ENCODE peak calls at places on chromosomes 12 and 14, in five cellular contexts. H, X, Q, S and F are unnamed samples.

GRCh38 chr12:22624573-22624907 is 431 bp upstream of the ETNK1 start:
- DNase-seq in Q (no peak), X (no peak), H (no peak), S (no peak), F (no peak)

GRCh38 chr14:51547260-51547659 is 104.5 kb upstream of the FRMD6 start:
- DNase-seq in S (peak; percentile 98), X (no peak), Q (no peak), H (no peak), F (no peak)

GRCh38 chr14:22303589-22304195 is 285.3 kb downstream of the DAD1 start:
- DNase-seq in S (peak; percentile 28), X (no peak), H (no peak), Q (no peak), F (no peak)

GRCh38 chr14:65361920-65362319 is 50.6 kb upstream of the FUT8 start:
- DNase-seq in X (no peak), Q (no peak), S (peak; percentile 93), H (no peak), F (no peak)

GRCh38 chr14:72291908-72292688 is 359.9 kb downstream of the RGS6 start:
- DNase-seq in H (no peak), Q (peak; percentile 74), S (peak; percentile 63), X (peak; percentile 31), F (no peak)

GRCh38 chr12:130764073-130764472 is 48.0 kb upstream of the RIMBP2 start:
- DNase-seq in H (no peak), X (no peak), S (peak; percentile 17), Q (no peak), F (no peak)

GRCh38 chr14:47277703-47278102 is 397.7 kb downstream of the MDGA2 start:
- DNase-seq in H (no peak), Q (peak; percentile 47), X (no peak), S (peak; percentile 4), F (no peak)

GRCh38 chr14:106039400-106039799 is 513.0 kb downstream of the TMEM121 start:
- DNase-seq in X (no peak), S (no peak), Q (no peak), H (no peak), F (no peak)

GRCh38 chr14:22314183-22314820 is 274.7 kb downstream of the DAD1 start:
- DNase-seq in H (no peak), S (peak; percentile 69), Q (peak; percentile 62), X (peak; percentile 37), F (peak; percentile 20)

GRCh38 chr12:40225984-40226602 is 1.3 kb downstream of the LRRK2 start:
- DNase-seq in X (no peak), S (no peak), H (no peak), Q (no peak), F (no peak)

GRCh38 chr12:52636592-52637258 is 15.3 kb downstream of the KRT2 start:
- DNase-seq in Q (peak; percentile 44), X (no peak), S (no peak), H (no peak), F (no peak)

GRCh38 chr12:124796303-124796957 is 67.2 kb downstream of the SCARB1 start:
- DNase-seq in X (no peak), S (no peak), Q (no peak), H (no peak), F (no peak)

GRCh38 chr14:68790656-68791077 is 2.2 kb downstream of the ZFP36L1 start:
- DNase-seq in H (no peak), Q (peak; percentile 52), S (peak; percentile 43), X (no peak), F (peak; percentile 2)

GRCh38 chr12:120970310-120970709 is 8.0 kb upstream of the HNF1A start:
- DNase-seq in X (no peak), S (no peak), H (no peak), Q (peak; percentile 52), F (no peak)

GRCh38 chr12:47281667-47282171 is 202.0 kb upstream of the AMIGO2 start:
- DNase-seq in H (no peak), X (no peak), Q (no peak), S (peak; percentile 77), F (no peak)

GRCh38 chr14:96126339-96126770 is 78.3 kb upstream of the BDKRB2 start:
- DNase-seq in S (peak; percentile 46), X (no peak), H (no peak), Q (no peak), F (no peak)

GRCh38 chr12:78232756-78233155 is 402.1 kb downstream of the NAV3 start:
- DNase-seq in S (no peak), H (no peak), X (no peak), Q (no peak), F (no peak)

GRCh38 chr12:75932241-75932640 is 99.3 kb downstream of the PHLDA1 start:
- DNase-seq in X (no peak), Q (no peak), H (no peak), S (no peak), F (no peak)

GRCh38 chr14:106844608-106845285 is 1318.4 kb downstream of the TMEM121 start:
- DNase-seq in X (no peak), H (peak; percentile 85), Q (no peak), S (no peak), F (no peak)

GRCh38 chr14:94389731-94390371 is 1.4 kb upstream of the SERPINA1 start:
- DNase-seq in Q (no peak), H (no peak), X (no peak), S (no peak), F (no peak)

GRCh38 chr14:68785817-68786490 is 6.9 kb downstream of the ZFP36L1 start:
- DNase-seq in Q (peak; percentile 53), H (no peak), S (peak; percentile 68), X (no peak), F (no peak)

GRCh38 chr12:85029456-85029855 is 6.6 kb downstream of the TSPAN19 start:
- DNase-seq in H (no peak), S (peak; percentile 38), Q (no peak), X (no peak), F (no peak)

GRCh38 chr12:108634225-108634795 is 616 bp upstream of the SELPLG start:
- DNase-seq in X (no peak), Q (peak; percentile 70), H (no peak), S (no peak), F (no peak)

GRCh38 chr14:41521891-41522290 is 84.8 kb upstream of the LRFN5 start:
- DNase-seq in H (no peak), S (no peak), X (no peak), Q (no peak), F (no peak)

GRCh38 chr12:127559349-127560040 is 707.5 kb upstream of the TMEM132C start:
- DNase-seq in S (peak; percentile 44), X (peak; percentile 29), Q (peak; percentile 92), H (peak; percentile 60), F (peak; percentile 51)

GRCh38 chr12:19203539-19204506 is 74.3 kb downstream of the PLEKHA5 start:
- DNase-seq in X (no peak), S (no peak), H (no peak), Q (no peak), F (no peak)

GRCh38 chr12:1790470-1790869 is 29.9 kb upstream of the LRTM2 start:
- DNase-seq in X (no peak), S (no peak), H (no peak), Q (peak; percentile 49), F (no peak)

GRCh38 chr12:106919910-106920544 is 35.7 kb upstream of the TMEM263 start:
- DNase-seq in H (no peak), Q (no peak), X (peak; percentile 22), S (peak; percentile 74), F (no peak)

GRCh38 chr12:48750769-48751356 is 34.4 kb upstream of the CCNT1 start:
- DNase-seq in H (no peak), X (no peak), S (no peak), Q (no peak), F (no peak)

GRCh38 chr12:40444174-40444573 is 219.4 kb downstream of the LRRK2 start:
- DNase-seq in S (no peak), H (no peak), Q (no peak), X (no peak), F (no peak)

GRCh38 chr12:24600559-24600958 is 348.3 kb downstream of the BCAT1 start:
- DNase-seq in Q (no peak), H (no peak), S (no peak), X (no peak), F (no peak)

GRCh38 chr12:75944097-75944904 is 87.3 kb downstream of the PHLDA1 start:
- DNase-seq in Q (peak; percentile 71), H (no peak), X (no peak), S (peak; percentile 89), F (no peak)

GRCh38 chr12:25056011-25056410 is 107.1 kb upstream of the BCAT1 start:
- DNase-seq in S (no peak), Q (no peak), H (no peak), X (no peak), F (no peak)

GRCh38 chr12:117538032-117538690 is 176.7 kb upstream of the NOS1 start:
- DNase-seq in H (no peak), X (no peak), S (no peak), Q (peak; percentile 45), F (no peak)
- TF ChIP-seq CTCF in H (no peak), X (no peak), S (no peak), Q (no peak), F (no peak)

GRCh38 chr14:53628747-53629146 is 327.9 kb downstream of the BMP4 start:
- DNase-seq in S (no peak), Q (no peak), H (no peak), X (no peak), F (no peak)
- TF ChIP-seq CTCF in S (no peak), Q (no peak), H (no peak), X (no peak), F (no peak)

GRCh38 chr14:104877806-104878550 is 12.9 kb downstream of the CEP170B start:
- DNase-seq in S (no peak), Q (no peak), X (peak; percentile 0), H (peak; percentile 65), F (no peak)

GRCh38 chr14:104878582-104878981 is 13.5 kb downstream of the CEP170B start:
- DNase-seq in H (peak; percentile 36), S (no peak), Q (no peak), X (peak; percentile 23), F (peak; percentile 51)

GRCh38 chr14:104879983-104880565 is 15.0 kb downstream of the CEP170B start:
- DNase-seq in S (no peak), X (peak; percentile 0), Q (no peak), H (peak; percentile 61), F (peak; percentile 10)

GRCh38 chr14:104880584-104881210 is 15.6 kb downstream of the CEP170B start:
- DNase-seq in Q (no peak), S (no peak), X (peak; percentile 0), H (no peak), F (peak; percentile 8)

GRCh38 chr14:104879201-104879982 is 14.3 kb downstream of the CEP170B start:
- DNase-seq in Q (peak; percentile 38), X (peak; percentile 4), S (no peak), H (peak; percentile 32), F (peak; percentile 20)
- TF ChIP-seq CTCF in Q (no peak), X (no peak), S (no peak), H (no peak), F (no peak)

DNA sequence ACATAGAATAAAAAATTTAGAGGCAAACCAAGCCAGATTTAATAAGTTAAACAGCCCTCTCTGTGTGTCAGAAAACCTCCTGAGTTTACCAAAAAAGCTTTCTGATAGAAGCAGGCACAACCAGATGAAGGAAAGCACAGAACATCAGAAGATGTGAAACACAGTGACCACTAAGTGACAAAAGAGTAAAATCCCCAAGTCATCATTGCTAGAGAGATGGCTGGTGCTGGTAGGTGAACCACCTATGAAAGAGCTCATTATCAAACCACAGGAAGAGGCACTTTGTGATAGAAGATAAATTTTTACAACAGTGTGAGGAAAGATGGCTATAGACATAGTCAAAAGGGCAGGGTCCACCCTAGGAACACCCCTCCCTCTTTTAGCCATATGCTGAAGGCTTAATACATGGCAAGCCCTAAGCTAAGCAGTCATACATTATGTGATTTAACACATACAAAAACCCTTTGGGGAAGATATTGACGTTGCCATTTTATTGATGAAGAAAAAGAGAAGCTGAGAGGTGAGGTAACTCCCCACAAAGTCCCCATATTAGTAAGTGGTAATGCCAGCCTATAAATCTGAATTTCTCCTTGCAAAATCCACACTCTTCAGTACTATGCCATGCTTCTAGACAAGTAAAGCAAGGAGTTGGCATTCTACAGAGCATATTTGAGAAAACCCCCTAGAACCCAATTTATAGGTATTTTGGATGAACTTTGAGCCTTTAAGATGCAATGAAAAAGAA is 449.9 kb downstream of the LRIG3 start:
- DNase-seq in Q (no peak), X (no peak), S (no peak), H (no peak), F (no peak)
- TF ChIP-seq CTCF in Q (no peak), X (no peak), S (no peak), H (no peak), F (no peak)